ENCODE peak calls at places on chromosomes 12 and 14, in ten cellular contexts. I is stomach, P is tibial artery, F is heart left ventricle, Y is keratinocyte, H is GM23248, W is body of pancreas, O is cardiac muscle cell, X is lung, U is heart right ventricle. Q is an unnamed sample.

GRCh38 chr12:89424846-89425245 is 72.5 kb upstream of the DUSP6 start:
- DNase-seq in H (no peak), F (no peak), I (no peak), W (no peak), P (no peak), X (no peak), Y (no peak), O (no peak), U (no peak), Q (no peak)

GRCh38 chr14:76126066-76126465 is 25.7 kb upstream of the GPATCH2L start:
- DNase-seq in O (no peak), U (no peak), W (no peak), Y (no peak), X (no peak), I (no peak), P (no peak), H (no peak), F (no peak), Q (no peak)

GRCh38 chr14:35046751-35047536 is 872 bp downstream of the FAM177A1 start:
- DNase-seq in H (peak; percentile 6), Y (no peak), O (no peak), U (no peak), I (peak; percentile 58), W (peak; percentile 65), X (peak; percentile 59), P (no peak), F (no peak), Q (no peak)

GRCh38 chr12:120242275-120242799 is 23.2 kb downstream of the PXN start:
- DNase-seq in W (no peak), P (no peak), X (no peak), U (no peak), F (peak; percentile 50), I (no peak), Y (no peak), H (no peak), O (no peak), Q (no peak)

GRCh38 chr12:50825372-50825838 is 17.3 kb upstream of the TMPRSS12 start:
- DNase-seq in W (peak; percentile 20), P (no peak), H (peak; percentile 86), Y (no peak), F (no peak), O (peak; percentile 52), U (no peak), X (no peak), I (no peak), Q (no peak)

GRCh38 chr12:6090786-6091185 is 33.7 kb downstream of the VWF start:
- DNase-seq in F (peak; percentile 77), U (peak; percentile 30), X (no peak), Y (no peak), P (peak; percentile 22), O (no peak), W (no peak), I (no peak), H (peak; percentile 51), Q (peak; percentile 35)

GRCh38 chr12:69071091-69071370 is 138.1 kb upstream of the CPM start:
- DNase-seq in I (no peak), F (no peak), W (no peak), P (no peak), H (no peak), Y (no peak), O (no peak), U (no peak), X (no peak), Q (no peak)

GRCh38 chr12:127729381-127729780 is 537.6 kb upstream of the TMEM132C start:
- DNase-seq in I (no peak), O (no peak), W (no peak), F (no peak), H (peak; percentile 13), U (no peak), X (no peak), P (no peak), Y (no peak), Q (no peak)

GRCh38 chr12:20142295-20142694 is 226.0 kb upstream of the PDE3A start:
- DNase-seq in H (no peak), W (no peak), I (no peak), F (no peak), O (no peak), X (no peak), U (no peak), Y (no peak), P (no peak), Q (no peak)

GRCh38 chr14:96735509-96735908 is 61.7 kb upstream of the VRK1 start:
- DNase-seq in P (no peak), W (no peak), X (no peak), U (no peak), O (peak; percentile 64), F (no peak), I (no peak), H (no peak), Y (no peak), Q (no peak)

GRCh38 chr14:104436047-104436531 is 143.5 kb upstream of the C14orf180 start:
- DNase-seq in P (peak; percentile 56), U (peak; percentile 86), Y (no peak), I (peak; percentile 71), H (peak; percentile 12), X (peak; percentile 38), F (peak; percentile 84), O (peak; percentile 40), W (peak; percentile 76), Q (peak; percentile 78)

GRCh38 chr12:4833511-4833910 is 76.2 kb upstream of the KCNA1 start:
- DNase-seq in P (no peak), O (no peak), I (no peak), W (no peak), F (no peak), H (no peak), U (no peak), X (no peak), Y (no peak), Q (no peak)

GRCh38 chr14:105873870-105874512 is 347.6 kb downstream of the TMEM121 start:
- DNase-seq in P (no peak), U (no peak), X (no peak), Y (no peak), W (no peak), F (no peak), H (no peak), O (no peak), I (no peak), Q (no peak)

GRCh38 chr12:55755246-55755645 is 12.3 kb downstream of the GDF11 start:
- DNase-seq in P (no peak), O (no peak), Y (no peak), H (no peak), F (no peak), I (no peak), X (no peak), U (no peak), W (no peak), Q (no peak)

DNA sequence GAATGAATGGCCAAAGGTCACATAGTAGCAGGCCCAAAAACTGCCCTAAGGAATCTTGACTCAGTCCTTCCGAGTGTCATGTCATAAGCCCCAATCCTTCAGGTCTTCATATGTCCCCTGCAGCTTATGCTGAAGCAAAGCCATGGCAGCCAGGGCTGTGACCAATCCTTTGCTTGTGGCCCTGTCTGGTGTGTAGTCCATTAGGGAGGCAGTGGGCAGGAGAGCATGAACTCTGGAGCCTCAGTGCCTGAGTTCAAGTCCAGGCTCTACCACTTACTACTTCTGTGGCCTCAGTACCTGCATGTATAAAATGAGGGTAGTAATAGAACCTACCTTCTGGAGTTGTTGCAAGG is 20.3 kb downstream of the PLEKHG3 start:
- DNase-seq in U (no peak), H (no peak), O (no peak), Y (no peak), I (no peak), X (no peak), W (peak; percentile 13), F (no peak), P (no peak), Q (peak; percentile 5)
- H3K4me1 ChIP-seq in U (peaks cover 88% of the 10 kb centered on the region), H (peaks cover 27% of the 10 kb centered on the region), O (peaks cover 33% of the 10 kb centered on the region), Y (peaks cover 75% of the 10 kb centered on the region), I (peaks cover 71% of the 10 kb centered on the region), X (peaks cover 11% of the 10 kb centered on the region), W (peaks cover 86% of the 10 kb centered on the region), F (peaks cover 83% of the 10 kb centered on the region), P (peaks cover 3% of the 10 kb centered on the region), Q (peaks cover 91% of the 10 kb centered on the region)

GRCh38 chr14:74691456-74691855 is 21.4 kb downstream of the AREL1 start:
- DNase-seq in Y (no peak), X (no peak), H (no peak), U (no peak), P (no peak), F (no peak), O (no peak), I (no peak), W (no peak), Q (no peak)
- H3K9me3 ChIP-seq in Y (no peaks in the 10 kb centered on the region), X (no peaks in the 10 kb centered on the region), H (no peaks in the 10 kb centered on the region), U (no peaks in the 10 kb centered on the region), P (no peaks in the 10 kb centered on the region), F (no peaks in the 10 kb centered on the region), O (no peaks in the 10 kb centered on the region), I (no peaks in the 10 kb centered on the region), W (no peaks in the 10 kb centered on the region), Q (no peaks in the 10 kb centered on the region)

GRCh38 chr12:53937596-53938275 is 895 bp upstream of the HOXC13 start:
- DNase-seq in P (no peak), F (no peak), W (no peak), I (no peak), H (no peak), O (no peak), Y (no peak), U (no peak), X (no peak), Q (no peak)

GRCh38 chr12:53939141-53940108 is 794 bp downstream of the HOXC13 start:
- DNase-seq in H (peak; percentile 79), U (no peak), I (no peak), P (peak; percentile 44), W (peak; percentile 42), Y (peak; percentile 36), X (no peak), F (no peak), O (peak; percentile 48), Q (no peak)

GRCh38 chr12:53940448-53941014 is 1.9 kb downstream of the HOXC13 start:
- DNase-seq in F (no peak), W (no peak), X (no peak), I (no peak), O (no peak), P (no peak), U (no peak), H (no peak), Y (no peak), Q (no peak)

GRCh38 chr12:53937099-53937498 is 1.5 kb upstream of the HOXC13 start:
- DNase-seq in Y (no peak), P (no peak), O (no peak), U (no peak), F (no peak), W (no peak), H (no peak), I (no peak), X (no peak), Q (no peak)

GRCh38 chr12:53938276-53939140 is at the start of gene HOXC13:
- DNase-seq in I (no peak), P (peak; percentile 84), H (peak; percentile 50), W (peak; percentile 71), U (no peak), X (no peak), Y (peak; percentile 94), F (no peak), O (peak; percentile 55), Q (no peak)
- H3K27me3 ChIP-seq in I (peaks cover 97% of the 10 kb centered on the region), P (peaks cover 91% of the 10 kb centered on the region), H (peaks cover 97% of the 10 kb centered on the region), W (peaks cover 51% of the 10 kb centered on the region), U (peaks cover 100% of the 10 kb centered on the region), X (peaks cover 12% of the 10 kb centered on the region), Y (peaks cover 25% of the 10 kb centered on the region), F (peaks cover 95% of the 10 kb centered on the region), O (peaks cover 100% of the 10 kb centered on the region), Q (peaks cover 100% of the 10 kb centered on the region)

DNA sequence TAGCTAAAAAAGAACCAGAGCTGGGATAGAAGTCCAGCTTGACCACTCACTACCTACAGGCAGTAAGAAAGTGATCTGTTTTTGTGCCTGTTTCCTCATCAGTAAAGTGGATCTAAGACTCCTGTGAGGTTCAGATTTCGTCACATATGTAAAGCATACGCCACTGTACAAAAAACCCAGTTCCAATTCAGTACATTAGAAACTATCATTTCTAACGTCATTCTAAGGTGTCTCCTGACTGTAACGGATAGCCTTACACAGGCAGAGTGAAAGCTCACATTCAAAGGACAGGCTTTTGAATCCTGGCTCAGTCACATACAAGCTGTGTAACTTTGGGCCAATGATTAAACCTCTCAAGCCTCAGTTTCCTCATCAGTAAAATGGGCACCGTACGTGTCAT is 3.5 kb downstream of the SLC15A4 start:
- DNase-seq in U (no peak), O (no peak), H (no peak), I (no peak), W (no peak), X (no peak), Y (no peak), P (no peak), F (no peak), Q (no peak)
- H3K4me1 ChIP-seq in U (peaks cover 88% of the 10 kb centered on the region), O (peaks cover 14% of the 10 kb centered on the region), H (peaks cover 44% of the 10 kb centered on the region), I (peaks cover 68% of the 10 kb centered on the region), W (peaks cover 74% of the 10 kb centered on the region), X (peaks cover 30% of the 10 kb centered on the region), Y (peaks cover 25% of the 10 kb centered on the region), P (no peaks in the 10 kb centered on the region), F (peaks cover 81% of the 10 kb centered on the region), Q (peaks cover 93% of the 10 kb centered on the region)

Q was measured in left ventricle myocardium inferior.